ENCODE peak calls at places on chromosomes 1 and 21, in eight cellular contexts. One of them, this sample, is unnamed.

GRCh38 chr21:45075606-45076244 is 1.3 kb downstream of the ADARB1 start:
- DNase-seq in prostate gland: no peak
- DNase-seq in progenitor cell of endocrine pancreas: no peak
- DNase-seq in WTC11: no peak
- DNase-seq in ovary: no peak
- DNase-seq in Panc1: no peak
- DNase-seq in MM.1S: no peak
- DNase-seq in body of pancreas: no peak
- DNase-seq in this sample: no peak

GRCh38 chr21:23853796-23854379 is 1753.4 kb downstream of the MRPL39 start:
- DNase-seq in body of pancreas: no peak
- DNase-seq in Panc1: no peak
- DNase-seq in ovary: no peak
- DNase-seq in progenitor cell of endocrine pancreas: no peak
- DNase-seq in prostate gland: no peak
- DNase-seq in MM.1S: peak
- DNase-seq in WTC11: no peak
- DNase-seq in this sample: peak

GRCh38 chr1:157145081-157145480 is 6.9 kb upstream of the ETV3 start:
- DNase-seq in prostate gland: no peak
- DNase-seq in progenitor cell of endocrine pancreas: no peak
- DNase-seq in MM.1S: no peak
- DNase-seq in WTC11: no peak
- DNase-seq in Panc1: no peak
- DNase-seq in body of pancreas: no peak
- DNase-seq in ovary: no peak
- DNase-seq in this sample: no peak

GRCh38 chr1:100320311-100321097 is 31.8 kb upstream of the CDC14A start:
- DNase-seq in Panc1: no peak
- DNase-seq in WTC11: no peak
- DNase-seq in ovary: no peak
- DNase-seq in MM.1S: no peak
- DNase-seq in progenitor cell of endocrine pancreas: no peak
- DNase-seq in body of pancreas: no peak
- DNase-seq in prostate gland: no peak
- DNase-seq in this sample: no peak

GRCh38 chr1:89487972-89488371 is 36.7 kb upstream of the LRRC8B start:
- DNase-seq in MM.1S: peak
- DNase-seq in Panc1: no peak
- DNase-seq in ovary: no peak
- DNase-seq in progenitor cell of endocrine pancreas: no peak
- DNase-seq in WTC11: no peak
- DNase-seq in body of pancreas: no peak
- DNase-seq in prostate gland: no peak
- DNase-seq in this sample: no peak

GRCh38 chr1:29960906-29961675 is 724.8 kb downstream of the PTPRU start:
- DNase-seq in ovary: no peak
- DNase-seq in prostate gland: no peak
- DNase-seq in MM.1S: no peak
- DNase-seq in body of pancreas: no peak
- DNase-seq in progenitor cell of endocrine pancreas: no peak
- DNase-seq in WTC11: peak
- DNase-seq in Panc1: no peak
- DNase-seq in this sample: no peak

GRCh38 chr1:218495931-218496330 is 150.8 kb downstream of the TGFB2 start:
- DNase-seq in WTC11: no peak
- DNase-seq in MM.1S: no peak
- DNase-seq in prostate gland: no peak
- DNase-seq in progenitor cell of endocrine pancreas: no peak
- DNase-seq in Panc1: no peak
- DNase-seq in ovary: no peak
- DNase-seq in body of pancreas: no peak
- DNase-seq in this sample: no peak

GRCh38 chr1:66339944-66340343 is 194.0 kb upstream of the SGIP1 start:
- DNase-seq in prostate gland: no peak
- DNase-seq in WTC11: no peak
- DNase-seq in MM.1S: no peak
- DNase-seq in Panc1: no peak
- DNase-seq in progenitor cell of endocrine pancreas: no peak
- DNase-seq in ovary: no peak
- DNase-seq in body of pancreas: no peak
- DNase-seq in this sample: no peak

GRCh38 chr1:222373216-222373615 is 174.7 kb downstream of the HHIPL2 start:
- DNase-seq in body of pancreas: no peak
- DNase-seq in WTC11: no peak
- DNase-seq in MM.1S: no peak
- DNase-seq in prostate gland: no peak
- DNase-seq in Panc1: no peak
- DNase-seq in ovary: no peak
- DNase-seq in progenitor cell of endocrine pancreas: no peak
- DNase-seq in this sample: no peak

GRCh38 chr1:118290571-118290970 is 105.5 kb upstream of the SPAG17 start:
- DNase-seq in WTC11: no peak
- DNase-seq in Panc1: no peak
- DNase-seq in ovary: no peak
- DNase-seq in prostate gland: no peak
- DNase-seq in body of pancreas: no peak
- DNase-seq in MM.1S: no peak
- DNase-seq in progenitor cell of endocrine pancreas: no peak
- DNase-seq in this sample: no peak

GRCh38 chr1:211828584-211829342 is 1.8 kb downstream of the LPGAT1 start:
- DNase-seq in prostate gland: no peak
- DNase-seq in ovary: no peak
- DNase-seq in body of pancreas: no peak
- DNase-seq in Panc1: no peak
- DNase-seq in MM.1S: no peak
- DNase-seq in WTC11: no peak
- DNase-seq in progenitor cell of endocrine pancreas: no peak
- DNase-seq in this sample: no peak

GRCh38 chr1:116769561-116769977 is 15.3 kb downstream of the CD2 start:
- DNase-seq in prostate gland: no peak
- DNase-seq in MM.1S: peak
- DNase-seq in progenitor cell of endocrine pancreas: no peak
- DNase-seq in Panc1: no peak
- DNase-seq in ovary: no peak
- DNase-seq in body of pancreas: no peak
- DNase-seq in WTC11: no peak
- DNase-seq in this sample: no peak

GRCh38 chr1:71049951-71050598 is 2.5 kb upstream of the PTGER3 start:
- DNase-seq in prostate gland: peak
- DNase-seq in WTC11: no peak
- DNase-seq in Panc1: peak
- DNase-seq in ovary: no peak
- DNase-seq in progenitor cell of endocrine pancreas: peak
- DNase-seq in MM.1S: peak
- DNase-seq in body of pancreas: no peak
- DNase-seq in this sample: peak
- TF ChIP-seq CTCF in prostate gland: peak
- TF ChIP-seq CTCF in WTC11: peak
- TF ChIP-seq CTCF in Panc1: peak
- TF ChIP-seq CTCF in ovary: peak
- TF ChIP-seq CTCF in progenitor cell of endocrine pancreas: peak
- TF ChIP-seq CTCF in MM.1S: peak
- TF ChIP-seq CTCF in body of pancreas: peak
- TF ChIP-seq CTCF in this sample: peak

GRCh38 chr1:17358557-17358956 is 13.4 kb upstream of the PADI6 start:
- DNase-seq in prostate gland: no peak
- DNase-seq in WTC11: no peak
- DNase-seq in ovary: no peak
- DNase-seq in progenitor cell of endocrine pancreas: no peak
- DNase-seq in body of pancreas: no peak
- DNase-seq in MM.1S: no peak
- DNase-seq in Panc1: no peak
- DNase-seq in this sample: no peak

GRCh38 chr1:17352419-17352909 is 19.5 kb upstream of the PADI6 start:
- DNase-seq in body of pancreas: no peak
- DNase-seq in ovary: no peak
- DNase-seq in progenitor cell of endocrine pancreas: no peak
- DNase-seq in Panc1: no peak
- DNase-seq in prostate gland: no peak
- DNase-seq in MM.1S: no peak
- DNase-seq in WTC11: no peak
- DNase-seq in this sample: no peak

GRCh38 chr1:17356387-17356992 is 15.5 kb upstream of the PADI6 start:
- DNase-seq in progenitor cell of endocrine pancreas: no peak
- DNase-seq in body of pancreas: no peak
- DNase-seq in ovary: no peak
- DNase-seq in MM.1S: no peak
- DNase-seq in WTC11: no peak
- DNase-seq in Panc1: no peak
- DNase-seq in prostate gland: no peak
- DNase-seq in this sample: no peak

GRCh38 chr1:17359031-17359430 is 13.0 kb upstream of the PADI6 start:
- DNase-seq in progenitor cell of endocrine pancreas: no peak
- DNase-seq in body of pancreas: no peak
- DNase-seq in WTC11: no peak
- DNase-seq in ovary: no peak
- DNase-seq in prostate gland: no peak
- DNase-seq in Panc1: no peak
- DNase-seq in MM.1S: no peak
- DNase-seq in this sample: no peak

GRCh38 chr1:17355898-17356297 is 16.1 kb upstream of the PADI6 start:
- DNase-seq in body of pancreas: no peak
- DNase-seq in ovary: no peak
- DNase-seq in progenitor cell of endocrine pancreas: no peak
- DNase-seq in WTC11: no peak
- DNase-seq in prostate gland: no peak
- DNase-seq in Panc1: no peak
- DNase-seq in MM.1S: no peak
- DNase-seq in this sample: no peak
- TF ChIP-seq CTCF in body of pancreas: no peak
- TF ChIP-seq CTCF in ovary: no peak
- TF ChIP-seq CTCF in progenitor cell of endocrine pancreas: no peak
- TF ChIP-seq CTCF in WTC11: no peak
- TF ChIP-seq CTCF in prostate gland: no peak
- TF ChIP-seq CTCF in Panc1: no peak
- TF ChIP-seq CTCF in MM.1S: no peak
- TF ChIP-seq CTCF in this sample: no peak

GRCh38 chr1:185559684-185560310 is 174.4 kb upstream of the HMCN1 start:
- DNase-seq in prostate gland: peak
- DNase-seq in WTC11: peak
- DNase-seq in ovary: no peak
- DNase-seq in progenitor cell of endocrine pancreas: no peak
- DNase-seq in MM.1S: peak
- DNase-seq in body of pancreas: peak
- DNase-seq in Panc1: no peak
- DNase-seq in this sample: peak
- TF ChIP-seq CTCF in prostate gland: no peak
- TF ChIP-seq CTCF in WTC11: no peak
- TF ChIP-seq CTCF in ovary: no peak
- TF ChIP-seq CTCF in progenitor cell of endocrine pancreas: peak
- TF ChIP-seq CTCF in MM.1S: peak
- TF ChIP-seq CTCF in body of pancreas: peak
- TF ChIP-seq CTCF in Panc1: peak
- TF ChIP-seq CTCF in this sample: peak

GRCh38 chr21:18759267-18759666 is 355.7 kb upstream of the TMPRSS15 start:
- DNase-seq in body of pancreas: no peak
- DNase-seq in ovary: no peak
- DNase-seq in Panc1: no peak
- DNase-seq in WTC11: no peak
- DNase-seq in MM.1S: no peak
- DNase-seq in progenitor cell of endocrine pancreas: no peak
- DNase-seq in prostate gland: no peak
- DNase-seq in this sample: no peak

GRCh38 chr21:18764720-18765119 is 361.1 kb upstream of the TMPRSS15 start:
- DNase-seq in progenitor cell of endocrine pancreas: no peak
- DNase-seq in MM.1S: no peak
- DNase-seq in body of pancreas: no peak
- DNase-seq in WTC11: no peak
- DNase-seq in ovary: no peak
- DNase-seq in prostate gland: no peak
- DNase-seq in Panc1: no peak
- DNase-seq in this sample: no peak

GRCh38 chr21:18760247-18760646 is 356.7 kb upstream of the TMPRSS15 start:
- DNase-seq in ovary: no peak
- DNase-seq in MM.1S: no peak
- DNase-seq in Panc1: no peak
- DNase-seq in prostate gland: no peak
- DNase-seq in WTC11: no peak
- DNase-seq in body of pancreas: no peak
- DNase-seq in progenitor cell of endocrine pancreas: no peak
- DNase-seq in this sample: no peak

DNA sequence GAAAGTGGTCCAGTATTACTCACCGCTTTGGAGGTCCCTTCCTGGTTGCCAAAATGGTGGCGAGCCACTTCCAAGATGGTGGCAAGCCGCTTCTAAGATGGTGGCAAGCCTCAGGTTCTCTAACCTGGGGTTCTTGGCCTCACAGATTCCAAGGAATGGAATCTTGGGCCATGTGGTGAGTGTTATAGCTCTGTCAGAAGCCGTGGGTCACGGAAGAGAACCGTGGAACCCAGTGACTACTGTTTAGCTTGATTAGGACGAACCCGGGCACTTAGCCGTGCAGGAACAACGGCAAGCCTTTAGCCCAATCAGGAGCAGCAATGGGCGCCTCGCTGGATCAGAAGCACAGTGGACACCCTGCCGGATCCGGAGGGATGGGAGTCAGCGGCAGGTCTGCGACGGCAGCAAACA is 356.2 kb upstream of the TMPRSS15 start:
- DNase-seq in WTC11: no peak
- DNase-seq in prostate gland: no peak
- DNase-seq in ovary: no peak
- DNase-seq in progenitor cell of endocrine pancreas: no peak
- DNase-seq in Panc1: no peak
- DNase-seq in body of pancreas: no peak
- DNase-seq in MM.1S: no peak
- DNase-seq in this sample: no peak
- TF ChIP-seq CTCF in WTC11: no peak
- TF ChIP-seq CTCF in prostate gland: no peak
- TF ChIP-seq CTCF in ovary: no peak
- TF ChIP-seq CTCF in progenitor cell of endocrine pancreas: no peak
- TF ChIP-seq CTCF in Panc1: no peak
- TF ChIP-seq CTCF in body of pancreas: no peak
- TF ChIP-seq CTCF in MM.1S: no peak
- TF ChIP-seq CTCF in this sample: no peak

This sample was measured in mucosa of descending colon.